ENCODE peak calls at places on chromosomes 1 and 21, in seven cellular contexts. M, J, O, A, D, P and Q are unnamed samples.
A peak's percentile ranks its signal among the peaks of the same experiment; 100 is the strongest.

GRCh38 chr1:22105611-22106207 is 37.2 kb downstream of the WNT4 start:
- DNase-seq in M (peak; percentile 64), J (no peak), O (peak; percentile 72), A (no peak), D (peak; percentile 76), P (no peak), Q (peak; percentile 79)

GRCh38 chr1:212699839-212700596 is at the start of gene BATF3:
- DNase-seq in M (peak; percentile 73), J (no peak), O (no peak), A (peak; percentile 59), D (no peak), P (no peak), Q (no peak)

GRCh38 chr1:179177182-179177581 is 52.3 kb downstream of the ABL2 start:
- DNase-seq in M (no peak), J (peak; percentile 61), O (no peak), A (no peak), D (peak; percentile 32), P (no peak), Q (peak; percentile 84)

GRCh38 chr1:170807432-170807831 is 127.9 kb upstream of the MROH9 start:
- DNase-seq in M (no peak), J (peak; percentile 73), O (peak; percentile 59), A (no peak), D (peak; percentile 88), P (no peak), Q (peak; percentile 70)

GRCh38 chr1:161068306-161069200 is 1.1 kb downstream of the ARHGAP30 start:
- DNase-seq in M (no peak), J (no peak), O (peak; percentile 43), A (no peak), D (no peak), P (no peak), Q (no peak)

GRCh38 chr1:53001128-53001527 is 60.9 kb upstream of the PODN start:
- DNase-seq in M (no peak), J (no peak), O (no peak), A (no peak), D (no peak), P (no peak), Q (no peak)

GRCh38 chr1:44346184-44346583 is 8.9 kb downstream of the ERI3 start:
- DNase-seq in M (no peak), J (no peak), O (no peak), A (no peak), D (no peak), P (no peak), Q (no peak)

GRCh38 chr21:36735724-36736310 is 36.9 kb downstream of the SIM2 start:
- DNase-seq in M (peak; percentile 41), J (no peak), O (no peak), A (no peak), D (no peak), P (no peak), Q (no peak)

GRCh38 chr1:20896824-20897223 is 109.7 kb upstream of the HP1BP3 start:
- DNase-seq in M (no peak), J (no peak), O (peak; percentile 81), A (no peak), D (peak; percentile 89), P (no peak), Q (peak; percentile 61)

GRCh38 chr1:14710331-14710730 is 111.8 kb downstream of the KAZN start:
- DNase-seq in M (no peak), J (no peak), O (no peak), A (no peak), D (no peak), P (no peak), Q (no peak)

GRCh38 chr1:14705824-14706223 is 107.3 kb downstream of the KAZN start:
- DNase-seq in M (no peak), J (no peak), O (no peak), A (no peak), D (no peak), P (no peak), Q (no peak)

GRCh38 chr1:14704846-14705245 is 106.4 kb downstream of the KAZN start:
- DNase-seq in M (no peak), J (no peak), O (no peak), A (no peak), D (no peak), P (no peak), Q (no peak)

GRCh38 chr1:14707774-14708450 is 109.4 kb downstream of the KAZN start:
- DNase-seq in M (no peak), J (no peak), O (no peak), A (no peak), D (no peak), P (no peak), Q (no peak)

DNA sequence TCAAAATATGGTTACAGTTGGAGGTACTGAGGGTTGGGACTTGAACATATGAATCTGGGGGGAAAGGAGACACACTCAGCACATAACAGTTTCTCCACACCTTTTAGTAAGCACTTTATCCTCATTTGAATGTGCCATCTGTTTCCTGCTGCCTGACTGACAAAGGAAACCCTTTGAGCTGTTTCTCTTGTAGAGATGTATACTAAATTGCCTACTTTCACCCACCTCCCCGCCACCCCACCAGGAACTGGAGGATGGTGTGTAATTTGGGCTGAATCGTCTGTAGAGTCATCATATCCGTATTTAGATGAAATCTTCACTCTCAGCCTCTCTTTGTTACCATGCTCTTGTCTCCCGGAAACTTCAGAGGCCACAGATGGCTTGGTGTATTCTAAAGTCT is 108.2 kb downstream of the KAZN start:
- DNase-seq in M (no peak), J (no peak), O (no peak), A (no peak), D (no peak), P (no peak), Q (no peak)
- H3K4me3 ChIP-seq in M (no peak overlapping the region), J (no peak overlapping the region), O (no peak overlapping the region), A (no peak overlapping the region), D (no peak overlapping the region), P (no peak overlapping the region), Q (no peak overlapping the region)

GRCh38 chr1:185695299-185695698 is 38.9 kb upstream of the HMCN1 start:
- DNase-seq in M (no peak), J (no peak), O (no peak), A (no peak), D (no peak), P (no peak), Q (no peak)
- TF ChIP-seq CTCF in M (peak; percentile 37), J (no peak), O (peak; percentile 13), A (no peak), D (no peak), P (no peak), Q (peak; percentile 14)

GRCh38 chr1:184953600-184954219 is 20.6 kb downstream of the NIBAN1 start:
- DNase-seq in M (no peak), J (no peak), O (peak; percentile 95), A (no peak), D (peak; percentile 84), P (no peak), Q (peak; percentile 68)
- H3K4me3 ChIP-seq in M (no peak overlapping the region), J (no peak overlapping the region), O (no peak overlapping the region), A (no peak overlapping the region), D (no peak overlapping the region), P (no peak overlapping the region), Q (no peak overlapping the region)

DNA sequence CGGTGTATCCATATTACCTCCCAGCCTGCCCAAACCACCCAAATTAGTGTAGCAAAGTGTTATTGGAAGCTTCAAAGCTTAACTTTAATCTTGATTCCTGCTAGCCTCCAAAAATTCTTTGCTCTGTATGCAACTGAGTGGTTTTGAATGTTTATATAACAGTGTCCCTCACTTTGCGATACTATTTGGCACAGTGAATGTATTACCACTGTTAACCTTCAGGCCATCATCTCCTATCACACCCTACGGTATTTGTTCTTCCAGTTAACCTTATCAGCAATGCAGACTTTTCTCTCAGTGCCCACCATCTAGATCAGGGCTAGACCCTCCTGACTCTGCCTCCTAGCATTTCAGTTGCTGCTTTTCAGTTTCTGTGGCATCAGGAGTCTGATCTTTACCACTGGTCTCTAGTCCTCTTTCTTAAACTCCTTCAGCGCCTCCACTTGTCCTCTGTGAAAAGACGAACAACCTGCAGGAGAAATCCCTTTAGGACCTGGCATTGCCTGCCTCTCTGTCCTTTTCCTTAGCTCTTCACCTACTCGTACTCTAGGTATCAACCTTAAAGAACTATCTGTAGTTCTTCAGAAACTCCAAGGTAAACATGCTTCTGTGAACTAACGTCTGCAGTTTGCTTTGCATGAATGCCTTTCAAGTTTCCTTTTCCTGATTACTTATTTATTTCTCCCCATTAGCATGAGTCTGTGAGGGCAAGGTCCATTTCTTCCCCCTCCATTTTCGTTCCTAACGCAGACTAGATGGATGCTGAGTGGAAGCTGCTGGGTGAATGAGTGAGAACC is 71.7 kb downstream of the SNX7 start:
- DNase-seq in M (no peak), J (no peak), O (no peak), A (no peak), D (no peak), P (no peak), Q (peak; percentile 9)
- TF ChIP-seq CTCF in M (no peak), J (no peak), O (no peak), A (no peak), D (no peak), P (no peak), Q (no peak)

DNA sequence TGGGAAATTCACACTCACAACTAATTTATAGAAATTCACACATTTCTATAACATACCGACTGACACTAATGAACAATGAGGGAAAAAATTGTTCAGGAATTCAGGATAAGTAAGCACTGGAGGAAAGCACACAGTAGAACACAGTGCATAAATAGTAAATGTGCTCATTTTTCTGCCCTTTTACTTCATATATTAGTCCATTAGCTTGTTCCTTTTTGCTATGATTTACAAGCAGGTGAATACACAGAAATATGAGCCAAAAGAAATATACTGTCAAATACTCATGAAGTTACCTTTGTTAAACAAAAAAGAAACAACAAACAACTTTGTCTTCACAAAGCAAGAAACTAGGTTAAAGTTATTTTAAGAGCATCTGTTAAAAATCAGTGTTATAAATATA is 11.3 kb downstream of the NRIP1 start:
- DNase-seq in M (no peak), J (no peak), O (no peak), A (no peak), D (no peak), P (no peak), Q (no peak)
- H3K4me3 ChIP-seq in M (no peak overlapping the region), J (no peak overlapping the region), O (no peak overlapping the region), A (no peak overlapping the region), D (no peak overlapping the region), P (no peak overlapping the region), Q (no peak overlapping the region)

DNA sequence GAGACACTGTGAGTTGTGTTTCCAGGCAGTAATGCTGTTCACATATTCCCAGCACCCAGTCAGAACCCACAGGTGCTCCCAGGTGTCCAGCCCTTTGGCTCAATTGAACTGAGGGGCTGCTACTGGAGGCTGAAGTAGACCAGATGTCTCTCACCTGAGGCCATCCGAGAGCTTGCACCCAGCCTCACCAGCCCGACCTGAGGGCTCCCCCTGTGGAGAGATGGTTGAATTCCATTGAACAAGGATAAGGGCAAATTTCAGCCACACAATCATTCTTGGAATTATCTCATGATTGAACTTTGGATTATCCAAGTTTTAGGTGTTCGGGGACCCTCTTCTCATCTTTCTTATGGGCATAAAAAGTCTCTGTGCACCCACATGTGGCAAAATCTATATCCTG is 52.1 kb downstream of the OBSCN start:
- DNase-seq in M (no peak), J (no peak), O (peak; percentile 9), A (no peak), D (no peak), P (no peak), Q (no peak)
- TF ChIP-seq CTCF in M (no peak), J (no peak), O (no peak), A (no peak), D (no peak), P (no peak), Q (no peak)

GRCh38 chr1:9198538-9199361 is 35.8 kb upstream of the H6PD start:
- DNase-seq in M (peak; percentile 83), J (no peak), O (no peak), A (peak; percentile 55), D (peak; percentile 44), P (no peak), Q (no peak)
- H3K4me3 ChIP-seq in M (peak overlapping the region; percentile 7), J (peak overlapping the region; percentile 4), O (no peak overlapping the region), A (peak overlapping the region; percentile 36), D (peak overlapping the region; percentile 37), P (no peak overlapping the region), Q (peak overlapping the region; percentile 31)

GRCh38 chr1:47449702-47450552 is 12.1 kb downstream of the FOXD2 start:
- DNase-seq in M (peak; percentile 67), J (no peak), O (peak; percentile 24), A (peak; percentile 38), D (no peak), P (no peak), Q (no peak)
- TF ChIP-seq CTCF in M (peak; percentile 53), J (peak; percentile 43), O (peak; percentile 47), A (no peak), D (peak; percentile 51), P (no peak), Q (peak; percentile 43)